ENCODE peak calls at places on chromosomes 11 and 22, in five cellular contexts. J, I, A, S and F are unnamed samples.

GRCh38 chr22:18091478-18091877 is 13.7 kb downstream of the PEX26 start:
- DNase-seq in I (no peak), S (no peak), J (no peak), A (peak; percentile 47), F (no peak)

GRCh38 chr11:123054301-123055065 is 7.5 kb downstream of the HSPA8 start:
- DNase-seq in A (peak; percentile 79), S (no peak), J (peak; percentile 57), I (no peak), F (peak; percentile 68)

GRCh38 chr22:37951305-37951704 is 2.1 kb downstream of the C22orf23 start:
- DNase-seq in S (no peak), A (peak; percentile 30), J (peak; percentile 22), I (no peak), F (no peak)

GRCh38 chr11:86940122-86940777 is 14.9 kb downstream of the FZD4 start:
- DNase-seq in A (peak; percentile 85), S (peak; percentile 66), J (no peak), I (no peak), F (no peak)

GRCh38 chr11:130162733-130163132 is 3.2 kb downstream of the ST14 start:
- DNase-seq in I (no peak), S (no peak), J (peak; percentile 16), A (no peak), F (no peak)

GRCh38 chr11:102410382-102410784 is 42.2 kb downstream of the TMEM123 start:
- DNase-seq in S (no peak), J (peak; percentile 24), I (no peak), A (peak; percentile 33), F (no peak)

GRCh38 chr11:824942-825341 is 2.8 kb upstream of the CRACR2B start:
- DNase-seq in J (no peak), S (no peak), A (no peak), I (no peak), F (no peak)

GRCh38 chr22:30453731-30454510 is 17.9 kb downstream of the SEC14L3 start:
- DNase-seq in S (no peak), I (no peak), A (peak; percentile 13), J (no peak), F (no peak)

GRCh38 chr11:120565436-120566155 is 54.0 kb downstream of the GRIK4 start:
- DNase-seq in I (no peak), A (peak; percentile 27), J (no peak), S (no peak), F (no peak)

GRCh38 chr11:87137711-87138110 is 100.0 kb downstream of the TMEM135 start:
- DNase-seq in J (peak; percentile 32), S (no peak), I (no peak), A (no peak), F (peak; percentile 2)

GRCh38 chr11:65931773-65932557 is 12.7 kb downstream of the DRAP1 start:
- DNase-seq in I (no peak), A (peak; percentile 4), S (no peak), J (no peak), F (no peak)
- TF ChIP-seq CTCF in I (no peak), A (no peak), S (no peak), J (no peak), F (no peak)

GRCh38 chr11:134046681-134047449 is 22.0 kb upstream of the JAM3 start:
- DNase-seq in I (no peak), A (no peak), J (no peak), S (peak; percentile 22), F (no peak)

GRCh38 chr11:134050541-134051383 is 18.1 kb upstream of the JAM3 start:
- DNase-seq in A (peak; percentile 67), I (peak; percentile 84), J (peak; percentile 45), S (peak; percentile 48), F (peak; percentile 24)

GRCh38 chr11:134047586-134047999 is 21.3 kb upstream of the JAM3 start:
- DNase-seq in A (peak; percentile 95), J (peak; percentile 85), I (peak; percentile 94), S (peak; percentile 90), F (peak; percentile 86)

GRCh38 chr11:134048028-134048427 is 20.8 kb upstream of the JAM3 start:
- DNase-seq in A (no peak), I (no peak), J (no peak), S (peak; percentile 18), F (no peak)

GRCh38 chr11:134049303-134049702 is 19.6 kb upstream of the JAM3 start:
- DNase-seq in I (peak; percentile 69), S (peak; percentile 6), A (no peak), J (no peak), F (no peak)
- TF ChIP-seq CTCF in I (no peak), S (no peak), A (no peak), J (no peak), F (no peak)

GRCh38 chr11:96827164-96827563 is 437.4 kb downstream of the JRKL start:
- DNase-seq in A (peak; percentile 22), I (no peak), S (no peak), J (no peak), F (peak; percentile 5)
- TF ChIP-seq CTCF in A (peak; percentile 9), I (no peak), S (no peak), J (no peak), F (no peak)

DNA sequence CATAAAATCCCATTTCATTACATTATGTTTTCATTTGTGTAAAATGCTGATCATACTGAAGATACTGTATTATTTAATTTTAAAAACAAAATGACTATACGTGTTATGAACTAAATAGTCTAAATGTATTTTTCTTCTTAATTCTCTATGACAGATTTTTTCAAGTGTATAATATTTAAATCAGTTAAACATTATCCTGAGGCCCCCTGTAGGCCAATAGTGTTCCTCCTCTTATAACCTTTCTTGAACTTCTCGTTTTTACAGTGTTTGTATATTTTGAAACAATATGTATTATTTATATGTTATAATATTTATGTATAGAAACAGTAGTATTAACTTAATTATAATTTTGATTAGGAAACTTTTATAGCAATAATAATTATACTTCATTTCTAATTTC is 151.1 kb upstream of the CHORDC1 start:
- DNase-seq in I (no peak), S (no peak), J (no peak), A (no peak), F (no peak)
- TF ChIP-seq CTCF in I (no peak), S (no peak), J (no peak), A (no peak), F (peak; percentile 8)